ENCODE peak calls at places on chromosomes 11 and 22, in five cellular contexts. P, Y, F, J and W are unnamed samples.

GRCh38 chr22:30439226-30439625 is 13.7 kb downstream of the MTFP1 start:
- DNase-seq in F (no peak), P (no peak), Y (no peak), J (no peak), W (no peak)

GRCh38 chr22:44659140-44659539 is 42.9 kb upstream of the PRR5 start:
- DNase-seq in F (no peak), J (no peak), P (no peak), Y (no peak), W (no peak)

GRCh38 chr11:123473941-123474668 is 44.0 kb downstream of the GRAMD1B start:
- DNase-seq in J (no peak), F (no peak), Y (peak), P (peak), W (no peak)

GRCh38 chr11:126153999-126154398 is 57.5 kb downstream of the RPUSD4 start:
- DNase-seq in Y (peak), P (peak), F (no peak), J (no peak), W (no peak)

GRCh38 chr11:132604446-132604845 is 927.9 kb downstream of the OPCML start:
- DNase-seq in Y (peak), P (peak), J (no peak), F (no peak), W (no peak)

GRCh38 chr11:104705475-104706195 is 192.6 kb downstream of the CASP12 start:
- DNase-seq in P (peak), F (no peak), Y (peak), J (peak), W (no peak)

GRCh38 chr22:42309865-42310264 is 39.4 kb upstream of the TCF20 start:
- DNase-seq in Y (no peak), P (no peak), F (no peak), J (no peak), W (no peak)

GRCh38 chr22:19419464-19420178 is 11.9 kb downstream of the HIRA start:
- DNase-seq in F (no peak), P (peak), Y (no peak), J (no peak), W (no peak)

GRCh38 chr11:113906515-113906914 is 1.9 kb downstream of the HTR3B start:
- DNase-seq in F (no peak), Y (no peak), J (no peak), P (no peak), W (no peak)

GRCh38 chr11:113904379-113905101 is at the start of gene HTR3B:
- DNase-seq in J (no peak), F (no peak), Y (no peak), P (no peak), W (no peak)

GRCh38 chr11:113907681-113908080 is 3.1 kb downstream of the HTR3B start:
- DNase-seq in P (no peak), F (no peak), J (no peak), Y (no peak), W (no peak)

GRCh38 chr11:113907155-113907554 is 2.6 kb downstream of the HTR3B start:
- DNase-seq in Y (no peak), P (no peak), J (no peak), F (no peak), W (no peak)

GRCh38 chr11:113906038-113906437 is 1.4 kb downstream of the HTR3B start:
- DNase-seq in F (no peak), Y (peak), P (peak), J (no peak), W (no peak)
- TF ChIP-seq CTCF in F (no peak), Y (no peak), P (peak), J (no peak), W (peak)

GRCh38 chr11:73252577-73253191 is 19.5 kb upstream of the P2RY6 start:
- DNase-seq in J (peak), Y (no peak), F (no peak), P (no peak), W (no peak)
- TF ChIP-seq CTCF in J (no peak), Y (no peak), F (no peak), P (no peak), W (peak)

DNA sequence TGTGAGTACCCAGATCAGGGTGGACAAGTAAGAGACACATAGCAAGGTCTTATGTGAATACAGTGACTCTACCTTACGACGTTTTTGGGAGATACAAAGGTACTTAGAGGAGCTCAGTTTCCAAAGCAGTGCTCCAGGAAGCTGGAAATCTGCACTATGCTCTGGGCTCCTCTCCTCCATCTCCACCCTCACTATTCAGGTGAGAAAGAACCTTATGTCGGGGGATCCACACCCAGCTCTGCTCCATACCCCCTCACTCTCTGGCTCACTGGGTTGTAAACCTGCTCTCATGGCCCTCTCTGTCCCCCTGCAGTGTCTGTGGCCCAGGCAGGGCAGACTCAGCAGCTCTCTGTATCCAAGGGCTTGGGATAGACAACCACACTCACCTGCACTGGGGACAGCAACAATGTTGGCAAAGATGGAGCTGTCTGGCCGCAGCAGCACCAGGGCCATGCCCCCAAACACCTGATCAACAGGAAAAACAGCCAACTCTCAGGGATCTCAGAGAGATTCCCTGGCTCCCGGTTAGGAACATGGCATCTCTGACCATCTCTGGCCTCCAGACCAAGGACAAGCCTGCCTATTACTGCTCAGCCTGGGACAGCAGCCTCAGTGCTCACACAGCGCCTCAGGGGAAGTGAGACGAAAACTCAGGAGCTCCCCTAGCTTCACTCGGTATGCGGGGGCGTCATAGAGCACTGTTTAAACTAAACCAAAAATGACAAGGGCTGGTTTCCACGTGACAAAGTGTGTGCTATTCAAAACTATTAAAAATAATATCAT is 60.9 kb upstream of the TOP3B start:
- DNase-seq in P (no peak), F (no peak), Y (no peak), J (no peak), W (no peak)
- TF ChIP-seq CTCF in P (no peak), F (no peak), Y (no peak), J (no peak), W (no peak)

GRCh38 chr11:100875521-100875869 is 188.4 kb downstream of the ARHGAP42 start:
- DNase-seq in F (no peak), Y (no peak), P (no peak), J (no peak), W (no peak)
- TF ChIP-seq CTCF in F (no peak), Y (no peak), P (no peak), J (no peak), W (no peak)

GRCh38 chr11:12502041-12502440 is 124.7 kb downstream of the PARVA start:
- DNase-seq in P (no peak), F (no peak), Y (no peak), J (no peak), W (no peak)

GRCh38 chr11:12494699-12495098 is 117.3 kb downstream of the PARVA start:
- DNase-seq in P (peak), Y (peak), F (no peak), J (no peak), W (no peak)

GRCh38 chr11:12497431-12497830 is 120.1 kb downstream of the PARVA start:
- DNase-seq in Y (no peak), J (no peak), F (no peak), P (no peak), W (no peak)

GRCh38 chr11:12499071-12499470 is 121.7 kb downstream of the PARVA start:
- DNase-seq in J (no peak), F (no peak), P (no peak), Y (no peak), W (no peak)

GRCh38 chr11:12496181-12497025 is 119.0 kb downstream of the PARVA start:
- DNase-seq in P (no peak), Y (no peak), J (no peak), F (no peak), W (no peak)
- TF ChIP-seq CTCF in P (peak), Y (no peak), J (no peak), F (no peak), W (peak)

DNA sequence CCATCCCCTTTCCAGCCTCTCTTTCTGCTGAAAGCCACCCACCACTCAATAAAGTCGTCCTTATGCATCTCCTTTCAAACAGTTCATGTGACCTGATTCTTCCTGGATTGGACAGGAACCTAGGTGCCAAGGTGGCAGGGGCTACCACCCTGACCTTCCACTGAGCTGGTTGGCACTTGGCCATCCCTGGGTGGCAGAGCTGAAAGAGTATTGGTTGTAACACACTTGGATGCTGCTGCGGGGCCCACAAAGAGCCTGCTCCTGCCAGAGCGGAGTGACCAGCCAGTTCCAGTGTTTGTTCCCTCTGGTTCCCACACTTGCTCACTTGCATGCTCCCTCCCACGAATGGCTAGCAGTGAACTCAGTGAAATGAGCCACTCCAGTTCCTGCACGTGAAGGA is 57.2 kb upstream of the OR4C15 start:
- DNase-seq in P (no peak), Y (no peak), F (no peak), J (no peak), W (no peak)
- TF ChIP-seq CTCF in P (no peak), Y (no peak), F (no peak), J (no peak), W (no peak)

DNA sequence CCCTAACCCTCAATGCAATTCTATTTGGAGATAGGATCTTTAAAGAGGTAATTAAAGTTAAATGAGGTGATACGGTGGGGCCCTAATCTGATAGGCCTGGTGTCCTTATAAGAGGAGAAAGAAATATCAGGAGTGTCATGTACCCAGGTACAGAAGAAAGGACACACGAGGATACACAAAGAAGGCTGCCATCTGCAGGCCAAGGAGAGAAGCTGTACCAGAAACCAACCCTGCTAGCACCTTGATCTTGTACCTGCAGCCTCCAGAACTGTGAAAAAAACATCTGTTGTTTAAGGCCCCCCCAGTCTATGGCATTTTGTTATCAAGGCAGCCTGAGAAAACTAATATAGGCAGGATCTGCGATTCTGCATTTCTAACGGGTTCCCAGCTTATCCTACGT is 44.2 kb downstream of the FBXO7 start:
- DNase-seq in Y (peak), F (no peak), P (no peak), J (no peak), W (no peak)
- TF ChIP-seq CTCF in Y (no peak), F (no peak), P (peak), J (no peak), W (peak)